ENCODE peak calls at places on chromosomes 11 and 22, in eight cellular contexts. Q, J, H, B, Z, L, R and A are unnamed samples.
A peak's percentile ranks its signal among the peaks of the same experiment; 100 is the strongest.

GRCh38 chr11:67301313-67301921 is 1.9 kb upstream of the SSH3 start:
- DNase-seq in Q (no peak), J (no peak), H (no peak), B (no peak), Z (peak; percentile 47), L (no peak), R (no peak), A (no peak)

GRCh38 chr22:20430101-20430640 is 7.5 kb downstream of the SCARF2 start:
- DNase-seq in Q (no peak), J (no peak), H (no peak), B (no peak), Z (no peak), L (no peak), R (peak; percentile 62), A (no peak)

GRCh38 chr11:3091081-3091845 is 34.0 kb upstream of the CARS1 start:
- DNase-seq in Q (no peak), J (no peak), H (no peak), B (no peak), Z (no peak), L (no peak), R (no peak), A (no peak)

GRCh38 chr11:810040-810567 is 337 bp downstream of the RPLP2 start:
- DNase-seq in Q (no peak), J (no peak), H (no peak), B (no peak), Z (no peak), L (no peak), R (no peak), A (no peak)

GRCh38 chr11:61542661-61543060 is 34.1 kb downstream of the LRRC10B start:
- DNase-seq in Q (no peak), J (no peak), H (no peak), B (no peak), Z (no peak), L (no peak), R (no peak), A (no peak)

GRCh38 chr11:76102772-76103171 is 103.5 kb downstream of the WNT11 start:
- DNase-seq in Q (no peak), J (no peak), H (no peak), B (no peak), Z (no peak), L (no peak), R (no peak), A (no peak)

GRCh38 chr11:119782021-119782420 is 53.0 kb upstream of the NECTIN1 start:
- DNase-seq in Q (no peak), J (no peak), H (no peak), B (no peak), Z (no peak), L (no peak), R (no peak), A (no peak)

GRCh38 chr11:5666396-5666780 is 18.5 kb downstream of the TRIM5 start:
- DNase-seq in Q (no peak), J (peak; percentile 18), H (no peak), B (no peak), Z (no peak), L (no peak), R (no peak), A (no peak)

GRCh38 chr11:67119577-67120391 is 721 bp downstream of the KDM2A start:
- DNase-seq in Q (no peak), J (peak; percentile 45), H (peak; percentile 56), B (peak; percentile 43), Z (peak; percentile 44), L (peak; percentile 38), R (peak; percentile 56), A (peak; percentile 43)

GRCh38 chr11:35549787-35550186 is 24.4 kb upstream of the PAMR1 start:
- DNase-seq in Q (peak; percentile 88), J (peak; percentile 98), H (no peak), B (no peak), Z (no peak), L (peak; percentile 64), R (no peak), A (no peak)

GRCh38 chr11:15275141-15275540 is 160.4 kb downstream of the INSC start:
- DNase-seq in Q (no peak), J (no peak), H (no peak), B (no peak), Z (no peak), L (no peak), R (no peak), A (no peak)

GRCh38 chr11:15280393-15280792 is 165.7 kb downstream of the INSC start:
- DNase-seq in Q (no peak), J (no peak), H (no peak), B (no peak), Z (no peak), L (no peak), R (no peak), A (no peak)

GRCh38 chr11:15278129-15278528 is 163.4 kb downstream of the INSC start:
- DNase-seq in Q (peak; percentile 4), J (peak; percentile 22), H (no peak), B (no peak), Z (no peak), L (no peak), R (no peak), A (no peak)

GRCh38 chr11:15276616-15277015 is 161.9 kb downstream of the INSC start:
- DNase-seq in Q (peak; percentile 31), J (peak; percentile 27), H (peak; percentile 28), B (no peak), Z (no peak), L (peak; percentile 11), R (no peak), A (no peak)
- TF ChIP-seq CTCF in Q (peak; percentile 44), J (no peak), H (peak; percentile 77), B (no peak), Z (peak; percentile 34), L (peak; percentile 11), R (peak; percentile 24), A (no peak)

GRCh38 chr11:134679592-134679991 is 267.6 kb upstream of the B3GAT1 start:
- DNase-seq in Q (no peak), J (no peak), H (no peak), B (no peak), Z (no peak), L (no peak), R (no peak), A (no peak)

GRCh38 chr11:134677338-134677948 is 265.4 kb upstream of the B3GAT1 start:
- DNase-seq in Q (no peak), J (no peak), H (no peak), B (no peak), Z (no peak), L (no peak), R (no peak), A (no peak)

GRCh38 chr11:134676516-134677287 is 264.7 kb upstream of the B3GAT1 start:
- DNase-seq in Q (no peak), J (no peak), H (no peak), B (no peak), Z (no peak), L (no peak), R (no peak), A (no peak)

GRCh38 chr11:134678152-134678551 is 266.1 kb upstream of the B3GAT1 start:
- DNase-seq in Q (no peak), J (no peak), H (no peak), B (no peak), Z (no peak), L (no peak), R (no peak), A (no peak)

DNA sequence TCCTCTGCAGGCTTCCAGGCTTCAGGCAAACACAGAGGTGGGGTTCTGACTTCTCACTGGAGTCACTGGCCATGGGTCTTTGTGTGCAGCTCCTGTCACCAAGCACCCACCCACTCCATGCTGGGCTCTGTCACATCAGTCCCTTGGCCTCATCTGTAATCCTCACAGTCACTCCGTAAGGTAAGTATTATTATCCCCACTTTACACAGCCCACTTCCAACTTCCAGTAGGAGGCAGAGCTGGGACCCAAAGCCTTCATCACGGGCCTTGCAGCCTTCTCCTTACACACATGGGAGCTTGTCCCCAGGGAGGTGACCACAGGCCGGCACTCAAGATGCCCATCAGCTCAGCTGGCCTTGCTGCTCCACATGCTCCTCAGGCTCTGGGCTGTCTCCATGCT is 266.7 kb upstream of the B3GAT1 start:
- DNase-seq in Q (no peak), J (no peak), H (no peak), B (no peak), Z (no peak), L (no peak), R (no peak), A (no peak)
- TF ChIP-seq CTCF in Q (no peak), J (no peak), H (no peak), B (no peak), Z (no peak), L (no peak), R (no peak), A (no peak)

GRCh38 chr11:131027501-131027900 is 111.2 kb upstream of the SNX19 start:
- DNase-seq in Q (no peak), J (no peak), H (no peak), B (no peak), Z (no peak), L (no peak), R (no peak), A (no peak)

GRCh38 chr11:131025421-131026126 is 109.3 kb upstream of the SNX19 start:
- DNase-seq in Q (no peak), J (no peak), H (no peak), B (no peak), Z (no peak), L (no peak), R (peak; percentile 11), A (no peak)

DNA sequence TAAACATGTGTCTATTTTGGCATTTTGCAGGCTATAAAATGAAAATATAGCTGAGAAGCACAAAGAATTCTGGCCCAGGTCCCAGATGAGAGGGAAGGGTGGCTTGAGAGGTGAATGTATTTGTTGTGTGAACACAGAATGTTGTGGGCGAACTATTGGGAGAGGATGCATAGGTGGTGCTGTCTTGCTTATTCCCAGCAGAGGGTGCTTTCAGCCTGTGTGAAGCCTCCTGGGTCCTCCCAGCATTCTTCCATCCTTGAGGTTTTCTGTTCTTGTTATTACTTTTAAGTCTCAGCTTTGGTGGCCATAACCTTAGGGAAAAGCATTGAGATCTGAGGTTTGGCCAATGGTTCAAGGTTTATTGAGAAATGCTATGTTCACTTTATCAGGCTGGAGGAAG is 108.7 kb upstream of the SNX19 start:
- DNase-seq in Q (peak; percentile 68), J (peak; percentile 78), H (peak; percentile 12), B (no peak), Z (no peak), L (peak; percentile 65), R (peak; percentile 14), A (no peak)
- TF ChIP-seq CTCF in Q (peak; percentile 87), J (peak; percentile 73), H (peak; percentile 20), B (no peak), Z (peak; percentile 39), L (peak; percentile 41), R (peak; percentile 60), A (no peak)

DNA sequence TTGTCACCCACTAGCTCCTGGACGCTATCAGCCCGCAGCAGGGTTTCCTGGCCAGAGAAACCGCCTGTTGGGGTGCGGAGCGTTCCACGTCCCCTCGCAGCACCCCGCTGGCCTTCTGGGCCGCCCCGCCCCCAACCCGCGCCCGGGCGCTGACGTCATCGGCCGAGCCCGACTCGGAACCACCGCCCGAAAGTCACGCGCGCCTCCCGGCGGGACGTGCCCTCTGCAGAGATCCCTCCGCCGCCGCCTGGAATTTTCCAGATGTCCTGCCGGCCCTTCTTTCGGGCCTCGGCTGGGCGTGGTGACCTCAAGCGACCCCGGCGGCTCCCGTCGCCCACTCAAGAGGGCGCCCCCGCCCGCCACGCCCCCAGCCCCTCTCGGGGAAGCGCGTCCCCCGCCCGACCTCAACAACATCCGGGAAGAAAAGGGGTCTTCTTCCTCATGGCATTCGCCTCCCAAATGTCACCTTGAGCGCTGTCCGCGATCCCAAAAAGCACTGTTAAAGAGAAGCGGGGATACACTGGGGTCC is 430 bp upstream of the NEAT1 start:
- DNase-seq in Q (peak; percentile 99), J (peak; percentile 99), H (peak; percentile 96), B (peak; percentile 99), Z (peak; percentile 91), L (peak; percentile 93), R (peak; percentile 78), A (peak; percentile 97)
- TF ChIP-seq CTCF in Q (no peak), J (no peak), H (no peak), B (no peak), Z (peak; percentile 27), L (no peak), R (no peak), A (no peak)